ENCODE peak calls at places on chromosomes 6 and 20, in five cellular contexts. One of them, this sample, is unnamed.

GRCh38 chr6:11621119-11621518 is 83.6 kb downstream of the TMEM170B start:
- DNase-seq in aorta: no peak
- DNase-seq in HCEC 1CT: no peak
- DNase-seq in natural killer cell: no peak
- DNase-seq in heart left ventricle: no peak
- DNase-seq in this sample: no peak

GRCh38 chr6:166556871-166557322 is 29.6 kb downstream of the RAMACL start:
- DNase-seq in HCEC 1CT: peak; percentile 72
- DNase-seq in natural killer cell: no peak
- DNase-seq in aorta: peak; percentile 94
- DNase-seq in heart left ventricle: peak; percentile 90
- DNase-seq in this sample: peak; percentile 92

GRCh38 chr6:144266091-144266649 is 19.0 kb upstream of the UTRN start:
- DNase-seq in HCEC 1CT: peak; percentile 83
- DNase-seq in aorta: peak; percentile 78
- DNase-seq in heart left ventricle: peak; percentile 73
- DNase-seq in natural killer cell: no peak
- DNase-seq in this sample: peak; percentile 87

GRCh38 chr20:45833883-45834796 is 541 bp downstream of the SNX21 start:
- DNase-seq in aorta: peak; percentile 91
- DNase-seq in HCEC 1CT: peak; percentile 44
- DNase-seq in natural killer cell: peak; percentile 25
- DNase-seq in heart left ventricle: peak; percentile 81
- DNase-seq in this sample: peak; percentile 73

GRCh38 chr6:152783217-152783878 is 32.8 kb downstream of the VIP start:
- DNase-seq in natural killer cell: no peak
- DNase-seq in aorta: no peak
- DNase-seq in HCEC 1CT: no peak
- DNase-seq in heart left ventricle: no peak
- DNase-seq in this sample: no peak

GRCh38 chr20:12316794-12317193 is 399.1 kb downstream of the BTBD3 start:
- DNase-seq in heart left ventricle: no peak
- DNase-seq in HCEC 1CT: no peak
- DNase-seq in aorta: no peak
- DNase-seq in natural killer cell: no peak
- DNase-seq in this sample: no peak

GRCh38 chr6:97470322-97470721 is 187.3 kb upstream of the MMS22L start:
- DNase-seq in HCEC 1CT: no peak
- DNase-seq in heart left ventricle: no peak
- DNase-seq in aorta: no peak
- DNase-seq in natural killer cell: no peak
- DNase-seq in this sample: no peak

GRCh38 chr6:21634582-21634981 is 41.0 kb downstream of the SOX4 start:
- DNase-seq in aorta: no peak
- DNase-seq in HCEC 1CT: peak; percentile 97
- DNase-seq in natural killer cell: no peak
- DNase-seq in heart left ventricle: no peak
- DNase-seq in this sample: peak; percentile 98

GRCh38 chr20:48325656-48326433 is 502.0 kb downstream of the PREX1 start:
- DNase-seq in aorta: no peak
- DNase-seq in HCEC 1CT: no peak
- DNase-seq in heart left ventricle: no peak
- DNase-seq in natural killer cell: no peak
- DNase-seq in this sample: no peak

GRCh38 chr20:59104848-59105247 is 58.8 kb upstream of the ZNF831 start:
- DNase-seq in HCEC 1CT: no peak
- DNase-seq in heart left ventricle: no peak
- DNase-seq in natural killer cell: no peak
- DNase-seq in aorta: no peak
- DNase-seq in this sample: no peak

GRCh38 chr6:167153523-167153959 is 4.2 kb downstream of the GPR31 start:
- DNase-seq in natural killer cell: no peak
- DNase-seq in heart left ventricle: no peak
- DNase-seq in aorta: no peak
- DNase-seq in HCEC 1CT: no peak
- DNase-seq in this sample: peak; percentile 75

GRCh38 chr20:62752181-62752670 is 43.6 kb downstream of the NTSR1 start:
- DNase-seq in HCEC 1CT: no peak
- DNase-seq in aorta: peak; percentile 68
- DNase-seq in natural killer cell: no peak
- DNase-seq in heart left ventricle: no peak
- DNase-seq in this sample: no peak

GRCh38 chr6:129444683-129445082 is 265.3 kb downstream of the ARHGAP18 start:
- DNase-seq in HCEC 1CT: no peak
- DNase-seq in natural killer cell: no peak
- DNase-seq in heart left ventricle: no peak
- DNase-seq in aorta: no peak
- DNase-seq in this sample: no peak

GRCh38 chr6:52325695-52326471 is 36.1 kb upstream of the PAQR8 start:
- DNase-seq in heart left ventricle: no peak
- DNase-seq in HCEC 1CT: no peak
- DNase-seq in aorta: no peak
- DNase-seq in natural killer cell: no peak
- DNase-seq in this sample: no peak

GRCh38 chr6:45741437-45742166 is 274.1 kb downstream of the CLIC5 start:
- DNase-seq in HCEC 1CT: no peak
- DNase-seq in heart left ventricle: no peak
- DNase-seq in aorta: no peak
- DNase-seq in natural killer cell: no peak
- DNase-seq in this sample: peak; percentile 36

GRCh38 chr6:158933075-158933474 is 66.9 kb downstream of the RSPH3 start:
- DNase-seq in HCEC 1CT: no peak
- DNase-seq in heart left ventricle: no peak
- DNase-seq in aorta: no peak
- DNase-seq in natural killer cell: no peak
- DNase-seq in this sample: no peak

This sample was measured in fibroblast of lung.